ENCODE peak calls at places on chromosomes 16 and 17, in seven cellular contexts. R is A549, P is GM12878, X is HepG2, U is HCT116, L is H1, J is endothelial cell of umbilical vein. Z is an unnamed sample.

GRCh38 chr16:53745753-53746258 is 41.9 kb downstream of the FTO start:
- DNase-seq in R (no peak), P (no peak), X (no peak), U (peak), L (no peak), J (no peak), Z (no peak)

GRCh38 chr17:45020354-45021138 is 30.9 kb downstream of the DCAKD start:
- DNase-seq in R (no peak), P (no peak), X (no peak), U (no peak), L (no peak), J (peak), Z (no peak)

GRCh38 chr16:1065466-1066128 is 7.0 kb upstream of the SSTR5 start:
- DNase-seq in R (no peak), P (no peak), X (no peak), U (no peak), L (no peak), J (no peak), Z (no peak)

GRCh38 chr17:82592289-82592683 is 56.0 kb downstream of the WDR45B start:
- DNase-seq in R (no peak), P (no peak), X (peak), U (no peak), L (no peak), J (no peak), Z (peak)

GRCh38 chr16:19524866-19525723 is 1.4 kb downstream of the CCP110 start:
- DNase-seq in R (no peak), P (peak), X (no peak), U (no peak), L (no peak), J (peak), Z (peak)

GRCh38 chr16:84907575-84907974 is 87.8 kb downstream of the CRISPLD2 start:
- DNase-seq in R (no peak), P (no peak), X (no peak), U (no peak), L (no peak), J (no peak), Z (peak)

GRCh38 chr17:260944-261343 is 79.5 kb upstream of the DOC2B start:
- DNase-seq in R (no peak), P (no peak), X (no peak), U (no peak), L (no peak), J (no peak), Z (no peak)

GRCh38 chr17:44981221-44981968 is 13.3 kb upstream of the C1QL1 start:
- DNase-seq in R (peak), P (no peak), X (peak), U (no peak), L (no peak), J (peak), Z (no peak)

GRCh38 chr17:34163123-34163522 is 92.0 kb upstream of the CCL2 start:
- DNase-seq in R (no peak), P (no peak), X (no peak), U (no peak), L (no peak), J (no peak), Z (no peak)

GRCh38 chr17:50301891-50302584 is 27.8 kb downstream of the TMEM92 start:
- DNase-seq in R (no peak), P (no peak), X (no peak), U (no peak), L (no peak), J (no peak), Z (peak)

GRCh38 chr16:16928532-16929101 is 542.1 kb downstream of the XYLT1 start:
- DNase-seq in R (no peak), P (no peak), X (no peak), U (no peak), L (no peak), J (no peak), Z (peak)

GRCh38 chr16:84718-85452 is 6.9 kb downstream of the MPG start:
- DNase-seq in R (no peak), P (peak), X (no peak), U (no peak), L (no peak), J (peak), Z (peak)

GRCh38 chr16:73170587-73170986 is 122.7 kb upstream of the ZFHX3 start:
- DNase-seq in R (no peak), P (no peak), X (no peak), U (no peak), L (no peak), J (peak), Z (no peak)

GRCh38 chr16:87117936-87118335 is 199.3 kb downstream of the C16orf95 start:
- DNase-seq in R (no peak), P (no peak), X (no peak), U (no peak), L (no peak), J (no peak), Z (no peak)

GRCh38 chr17:74426551-74427047 is 5.3 kb upstream of the GPRC5C start:
- DNase-seq in R (no peak), P (no peak), X (no peak), U (no peak), L (no peak), J (no peak), Z (peak)

GRCh38 chr16:87216148-87216823 is 100.9 kb downstream of the C16orf95 start:
- DNase-seq in R (no peak), P (no peak), X (no peak), U (no peak), L (no peak), J (no peak), Z (no peak)

GRCh38 chr17:71438631-71439146 is 682.1 kb upstream of the SOX9 start:
- DNase-seq in R (peak), P (no peak), X (peak), U (peak), L (no peak), J (peak), Z (no peak)

GRCh38 chr17:50953831-50954601 is 87.9 kb upstream of the TOB1 start:
- DNase-seq in R (no peak), P (no peak), X (no peak), U (no peak), L (no peak), J (peak), Z (no peak)

GRCh38 chr17:66952681-66953638 is 11.5 kb upstream of the CACNG4 start:
- DNase-seq in R (no peak), P (no peak), X (no peak), U (no peak), L (no peak), J (no peak), Z (no peak)

GRCh38 chr17:795276-795675 is 13.1 kb downstream of the MRM3 start:
- DNase-seq in R (no peak), P (no peak), X (no peak), U (no peak), L (no peak), J (no peak), Z (no peak)

GRCh38 chr17:82267575-82268379 is 5.7 kb downstream of the CSNK1D start:
- DNase-seq in R (peak), P (no peak), X (peak), U (no peak), L (no peak), J (peak), Z (peak)

GRCh38 chr17:78125976-78126894 is 2.3 kb downstream of the TMC6 start:
- DNase-seq in R (no peak), P (no peak), X (no peak), U (no peak), L (no peak), J (no peak), Z (no peak)

GRCh38 chr17:38877130-38877851 is 7.4 kb downstream of the LASP1 start:
- DNase-seq in R (no peak), P (no peak), X (no peak), U (no peak), L (no peak), J (no peak), Z (peak)

GRCh38 chr16:49828545-49829267 is 27.2 kb downstream of the ZNF423 start:
- DNase-seq in R (no peak), P (no peak), X (no peak), U (no peak), L (no peak), J (no peak), Z (no peak)

GRCh38 chr17:44424828-44425463 is 35.5 kb upstream of the ITGA2B start:
- DNase-seq in R (no peak), P (no peak), X (no peak), U (no peak), L (no peak), J (no peak), Z (no peak)

GRCh38 chr17:69761767-69762321 is 313.2 kb upstream of the KCNJ16 start:
- DNase-seq in R (peak), P (no peak), X (peak), U (no peak), L (no peak), J (peak), Z (no peak)

GRCh38 chr17:72565006-72565405 is 444.2 kb downstream of the SOX9 start:
- DNase-seq in R (no peak), P (no peak), X (no peak), U (no peak), L (no peak), J (no peak), Z (no peak)

GRCh38 chr17:74770498-74771318 is 5.4 kb downstream of the NAT9 start:
- DNase-seq in R (peak), P (no peak), X (peak), U (peak), L (no peak), J (peak), Z (peak)

GRCh38 chr16:74607967-74608356 is 1.0 kb upstream of the GLG1 start:
- DNase-seq in R (no peak), P (no peak), X (no peak), U (no peak), L (no peak), J (no peak), Z (no peak)

GRCh38 chr16:74606521-74607309 is at the start of gene GLG1:
- DNase-seq in R (peak), P (peak), X (peak), U (peak), L (peak), J (peak), Z (peak)

GRCh38 chr16:74608381-74608780 is 1.5 kb upstream of the GLG1 start:
- DNase-seq in R (no peak), P (no peak), X (no peak), U (no peak), L (no peak), J (no peak), Z (no peak)

GRCh38 chr16:74607310-74607966 is 524 bp upstream of the GLG1 start:
- DNase-seq in R (no peak), P (no peak), X (peak), U (no peak), L (peak), J (no peak), Z (no peak)

GRCh38 chr16:74608944-74609343 is 2.0 kb upstream of the GLG1 start:
- DNase-seq in R (no peak), P (no peak), X (no peak), U (no peak), L (no peak), J (no peak), Z (peak)
- TF ChIP-seq MAX in R (no peak), P (no peak), X (no peak), U (no peak), L (no peak), J (no peak), Z (no peak)

GRCh38 chr16:89892635-89893034 is 19.2 kb downstream of the TCF25 start:
- DNase-seq in R (no peak), P (no peak), X (no peak), U (no peak), L (no peak), J (no peak), Z (no peak)

GRCh38 chr16:89897204-89897603 is 21.5 kb upstream of the MC1R start:
- DNase-seq in R (no peak), P (no peak), X (no peak), U (no peak), L (no peak), J (no peak), Z (no peak)

GRCh38 chr16:89893642-89894548 is 20.5 kb downstream of the TCF25 start:
- DNase-seq in R (no peak), P (no peak), X (no peak), U (no peak), L (no peak), J (no peak), Z (no peak)

GRCh38 chr16:89898201-89898967 is 20.3 kb upstream of the MC1R start:
- DNase-seq in R (no peak), P (no peak), X (no peak), U (no peak), L (no peak), J (no peak), Z (no peak)

GRCh38 chr16:89895482-89896250 is 22.3 kb downstream of the TCF25 start:
- DNase-seq in R (no peak), P (no peak), X (no peak), U (no peak), L (no peak), J (no peak), Z (no peak)
- TF ChIP-seq CTCF in R (no peak), P (no peak), X (no peak), U (no peak), L (no peak), J (no peak), Z (no peak)

DNA sequence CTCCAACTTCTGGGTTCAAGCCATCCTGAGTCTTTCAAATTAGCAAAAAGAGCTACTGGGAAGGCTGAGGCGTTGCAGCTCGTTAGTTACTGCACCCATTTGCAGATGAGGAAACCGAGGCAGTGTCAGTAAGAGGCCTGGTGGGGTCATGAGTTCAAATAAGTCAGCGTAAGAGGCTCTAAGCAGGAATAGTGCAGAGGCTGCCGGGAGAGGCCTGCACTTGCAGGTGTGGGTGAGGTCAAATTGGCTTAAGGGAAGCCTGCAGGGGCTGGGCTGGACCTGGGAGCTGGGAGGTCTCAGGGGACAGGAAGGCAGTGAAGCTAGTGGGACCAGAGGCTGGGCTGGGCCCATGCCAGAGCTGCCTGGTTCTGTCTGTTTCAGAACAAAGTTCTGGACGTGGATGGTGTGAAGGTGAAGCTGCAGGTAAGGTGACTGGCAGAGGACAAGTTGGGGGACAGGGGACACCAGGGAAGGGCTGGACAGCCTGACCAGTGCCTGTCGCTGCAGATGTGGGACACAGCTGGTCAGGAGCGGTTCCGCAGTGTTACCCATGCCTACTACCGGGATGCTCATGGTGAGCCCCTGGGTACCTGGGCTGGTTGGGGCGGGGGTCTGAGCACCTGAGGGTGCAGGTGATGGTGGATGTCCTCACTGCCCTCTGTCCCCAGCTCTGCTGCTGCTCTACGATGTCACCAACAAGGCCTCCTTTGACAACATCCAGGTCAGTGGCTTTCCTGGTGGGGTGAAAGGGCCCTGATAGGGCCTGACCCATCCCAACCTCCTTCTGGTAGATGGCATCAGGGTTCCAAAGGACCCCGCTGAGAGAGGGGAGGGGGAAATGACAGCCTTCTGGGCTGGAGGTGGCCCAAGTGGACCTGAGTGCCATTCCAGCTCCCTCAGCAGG is 3.0 kb downstream of the RAB26 start:
- DNase-seq in R (no peak), P (no peak), X (no peak), U (no peak), L (no peak), J (no peak), Z (peak)
- TF ChIP-seq POLR2A in R (peak), P (no peak), X (peak), U (no peak), L (no peak), J (peak), Z (peak)

DNA sequence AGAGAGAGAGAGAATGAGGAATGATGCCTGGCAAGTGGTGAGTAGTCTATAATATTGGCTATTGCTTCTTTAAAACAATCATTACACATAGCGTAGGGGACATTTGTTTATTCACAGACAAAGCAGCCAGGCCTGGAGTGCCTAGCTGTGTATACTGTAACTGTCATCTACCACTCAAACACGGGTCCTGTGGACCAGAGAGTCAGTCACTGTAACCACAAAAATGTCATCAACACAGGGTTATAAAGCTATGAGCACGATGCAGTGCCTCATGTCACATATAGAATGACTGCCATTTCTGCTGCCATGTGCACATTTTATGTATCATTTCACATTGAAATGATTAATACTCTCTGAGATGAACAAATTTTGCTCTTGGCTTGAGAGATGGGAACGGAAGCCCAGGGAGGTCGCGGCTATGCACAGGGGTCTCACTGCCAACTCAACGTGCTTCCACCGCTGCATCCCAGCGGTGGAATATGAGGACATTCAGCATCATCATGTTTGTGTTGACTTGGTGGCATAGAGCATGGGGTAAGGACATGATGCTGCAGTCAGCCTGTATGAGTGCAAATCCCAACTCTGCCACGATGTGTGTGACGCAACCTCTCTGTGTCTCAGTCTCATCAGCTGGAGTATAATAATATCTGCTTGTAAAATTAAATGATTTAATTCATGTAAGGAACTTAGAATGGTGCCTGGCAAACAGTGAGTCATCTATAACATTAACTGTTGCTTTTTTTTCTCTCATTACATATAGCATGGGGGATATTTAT is 3.3 kb downstream of the MT1H start:
- DNase-seq in R (no peak), P (no peak), X (no peak), U (no peak), L (no peak), J (no peak), Z (peak)
- TF ChIP-seq MAX in R (no peak), P (no peak), X (no peak), U (no peak), L (no peak), J (no peak), Z (no peak)

DNA sequence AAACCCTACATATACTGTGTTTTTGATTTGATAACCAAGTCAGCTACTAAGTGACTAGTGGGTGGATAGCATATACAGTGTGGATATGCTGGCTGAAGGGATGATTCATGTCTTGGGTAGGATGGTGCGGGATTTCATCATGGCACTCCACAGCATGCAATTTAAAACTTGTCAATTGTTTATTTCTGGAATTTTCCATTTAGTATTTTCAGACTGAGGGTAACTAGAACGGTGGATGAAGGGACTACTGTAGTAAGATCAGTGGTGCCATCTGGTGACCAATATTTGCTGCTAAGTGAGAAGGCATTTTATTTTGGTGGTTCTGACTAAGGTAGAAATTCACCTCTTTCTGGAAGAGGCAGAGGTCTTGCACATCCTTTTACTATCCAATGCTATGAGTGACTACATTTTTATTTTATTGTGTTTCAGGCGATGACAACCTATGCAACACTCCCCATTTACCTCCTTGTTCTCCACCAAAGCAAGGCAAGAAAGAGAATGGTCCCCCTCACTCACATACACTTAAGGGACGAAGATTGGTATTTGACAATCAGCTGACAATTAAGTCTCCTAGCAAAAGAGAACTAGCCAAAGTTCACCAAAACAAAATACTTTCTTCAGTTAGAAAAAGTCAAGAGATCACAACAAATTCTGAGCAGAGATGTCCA is 3.1 kb downstream of the CDC6 start:
- DNase-seq in R (peak), P (no peak), X (peak), U (peak), L (no peak), J (peak), Z (peak)
- TF ChIP-seq CTCF in R (peak), P (peak), X (peak), U (peak), L (peak), J (peak), Z (peak)

DNA sequence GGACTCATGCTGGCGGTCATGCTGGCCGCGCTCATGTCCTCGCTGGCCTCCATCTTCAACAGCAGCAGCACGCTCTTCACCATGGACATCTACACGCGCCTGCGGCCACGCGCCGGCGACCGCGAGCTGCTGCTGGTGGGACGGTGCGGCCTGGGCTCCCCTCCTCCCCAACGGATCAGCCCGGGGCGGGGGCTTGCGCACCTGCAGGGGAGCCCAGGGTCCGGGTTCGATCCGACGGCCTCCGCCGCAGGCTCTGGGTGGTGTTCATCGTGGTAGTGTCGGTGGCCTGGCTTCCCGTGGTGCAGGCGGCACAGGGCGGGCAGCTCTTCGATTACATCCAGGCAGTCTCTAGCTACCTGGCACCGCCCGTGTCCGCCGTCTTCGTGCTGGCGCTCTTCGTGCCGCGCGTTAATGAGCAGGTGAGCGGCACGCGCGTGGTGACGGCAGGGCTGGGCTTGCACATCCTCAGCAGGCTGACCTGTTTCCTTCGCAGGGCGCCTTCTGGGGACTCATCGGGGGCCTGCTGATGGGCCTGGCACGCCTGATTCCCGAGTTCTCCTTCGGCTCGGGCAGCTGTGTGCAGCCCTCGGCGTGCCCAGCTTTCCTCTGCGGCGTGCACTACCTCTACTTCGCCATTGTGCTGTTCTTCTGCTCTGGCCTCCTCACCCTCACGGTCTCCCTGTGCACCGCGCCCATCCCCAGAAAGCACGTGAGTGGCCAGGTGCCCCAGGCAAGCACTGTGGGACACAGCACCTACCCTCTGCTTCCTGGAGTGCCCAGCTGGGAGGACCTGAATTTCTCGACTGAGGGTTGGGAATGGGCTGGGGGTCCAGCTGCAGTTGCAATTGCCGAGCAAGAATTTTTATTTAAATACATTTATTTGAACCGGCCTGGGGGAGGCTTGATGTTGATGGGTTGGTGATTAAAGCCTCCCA is 6.0 kb downstream of the SLC5A2 start:
- DNase-seq in R (no peak), P (no peak), X (no peak), U (no peak), L (no peak), J (no peak), Z (no peak)
- TF ChIP-seq POLR2A in R (no peak), P (peak), X (no peak), U (no peak), L (no peak), J (no peak), Z (no peak)

Z was measured in NB4.